ENCODE peak calls at places on chromosomes 12 and 14, in four cellular contexts. R is cardiac muscle cell; Y is effector memory CD4-positive, alpha-beta T cell; U is thoracic aorta. K is an unnamed sample.
A peak's percentile ranks its signal among the peaks of the same experiment; 100 is the strongest.

GRCh38 chr12:95663525-95663924 is 112.2 kb upstream of the USP44 start:
- DNase-seq in U (no peak), Y (no peak), R (no peak), K (no peak)

GRCh38 chr12:118052324-118053070 is 8.5 kb downstream of the WSB2 start:
- DNase-seq in Y (no peak), R (no peak), U (peak; percentile 79), K (peak; percentile 53)

GRCh38 chr12:65098364-65098763 is 22.7 kb downstream of the WIF1 start:
- DNase-seq in Y (no peak), R (no peak), U (no peak), K (no peak)

GRCh38 chr14:37139710-37140109 is 32.7 kb downstream of the SLC25A21 start:
- DNase-seq in U (no peak), Y (no peak), R (no peak), K (no peak)

GRCh38 chr12:125633686-125634085 is 568.5 kb downstream of the AACS start:
- DNase-seq in R (no peak), Y (no peak), U (no peak), K (no peak)

GRCh38 chr14:34685819-34686428 is 28.5 kb downstream of the CFL2 start:
- DNase-seq in R (no peak), Y (no peak), U (no peak), K (no peak)

GRCh38 chr12:52323001-52323400 is 1.8 kb upstream of the KRT83 start:
- DNase-seq in R (no peak), Y (no peak), U (no peak), K (no peak)

GRCh38 chr12:85725991-85726390 is 110.2 kb downstream of the RASSF9 start:
- DNase-seq in R (no peak), U (no peak), Y (no peak), K (no peak)

GRCh38 chr12:96399919-96400630 is at the start of gene CDK17:
- DNase-seq in U (peak; percentile 30), Y (peak; percentile 86), R (peak; percentile 87), K (peak; percentile 85)

GRCh38 chr12:130992448-130992847 is 38.7 kb downstream of the ADGRD1 start:
- DNase-seq in U (no peak), Y (no peak), R (no peak), K (no peak)

GRCh38 chr14:77257700-77258099 is 13.3 kb downstream of the NGB start:
- DNase-seq in Y (no peak), R (no peak), U (no peak), K (no peak)

GRCh38 chr14:77258566-77258965 is 12.4 kb downstream of the NGB start:
- DNase-seq in R (no peak), Y (no peak), U (no peak), K (no peak)

GRCh38 chr14:77259025-77259715 is 11.8 kb downstream of the NGB start:
- DNase-seq in Y (no peak), U (no peak), R (no peak), K (no peak)

GRCh38 chr14:77253333-77254190 is 17.4 kb downstream of the NGB start:
- DNase-seq in R (no peak), U (no peak), Y (no peak), K (no peak)

DNA sequence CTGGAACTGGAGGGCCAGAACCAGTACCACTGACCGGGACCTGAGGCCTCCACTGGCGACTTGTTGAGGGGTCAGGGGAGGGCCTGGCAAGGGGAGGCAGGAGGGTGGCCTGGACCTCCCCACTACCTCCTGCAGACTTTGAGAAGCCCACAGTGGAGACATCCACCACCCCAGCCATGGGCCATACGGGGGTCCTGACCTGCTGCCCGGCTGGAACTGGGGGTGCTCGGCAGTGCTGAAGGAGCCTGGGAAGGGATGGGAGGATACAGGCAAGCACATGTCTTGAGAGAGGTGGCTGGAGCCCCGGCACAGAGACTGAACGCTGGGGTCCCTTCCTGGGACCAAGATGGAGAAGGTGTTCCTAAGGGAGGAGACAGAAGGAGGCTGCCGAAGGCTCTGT is 14.3 kb downstream of the NGB start:
- DNase-seq in Y (no peak), R (no peak), U (no peak), K (no peak)
- H3K27ac ChIP-seq in Y (no peak overlapping the region), R (no peak overlapping the region), U (no peak overlapping the region), K (no peak overlapping the region)

DNA sequence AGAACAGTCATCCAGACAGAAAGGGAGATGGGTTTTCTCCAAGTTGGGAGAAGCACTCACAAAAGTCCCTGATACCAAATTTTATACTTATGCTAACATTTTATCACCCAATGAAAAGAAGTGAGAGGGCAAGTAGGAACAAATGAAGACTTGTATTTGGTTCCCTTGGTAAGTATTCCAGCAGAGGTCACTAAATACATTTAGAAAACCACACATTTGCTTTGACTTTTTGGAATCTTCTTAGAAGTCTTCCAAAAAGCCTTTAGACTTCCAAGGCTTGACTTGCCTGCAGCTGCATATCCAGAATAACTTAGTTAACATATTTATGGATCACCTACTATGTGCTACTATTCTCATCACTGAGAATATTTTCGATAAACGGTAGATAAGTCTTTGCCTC is 3.1 kb upstream of the GYS2 start:
- DNase-seq in R (peak; percentile 10), U (no peak), Y (no peak), K (no peak)
- H3K27ac ChIP-seq in R (no peak overlapping the region), U (no peak overlapping the region), Y (no peak overlapping the region), K (no peak overlapping the region)

DNA sequence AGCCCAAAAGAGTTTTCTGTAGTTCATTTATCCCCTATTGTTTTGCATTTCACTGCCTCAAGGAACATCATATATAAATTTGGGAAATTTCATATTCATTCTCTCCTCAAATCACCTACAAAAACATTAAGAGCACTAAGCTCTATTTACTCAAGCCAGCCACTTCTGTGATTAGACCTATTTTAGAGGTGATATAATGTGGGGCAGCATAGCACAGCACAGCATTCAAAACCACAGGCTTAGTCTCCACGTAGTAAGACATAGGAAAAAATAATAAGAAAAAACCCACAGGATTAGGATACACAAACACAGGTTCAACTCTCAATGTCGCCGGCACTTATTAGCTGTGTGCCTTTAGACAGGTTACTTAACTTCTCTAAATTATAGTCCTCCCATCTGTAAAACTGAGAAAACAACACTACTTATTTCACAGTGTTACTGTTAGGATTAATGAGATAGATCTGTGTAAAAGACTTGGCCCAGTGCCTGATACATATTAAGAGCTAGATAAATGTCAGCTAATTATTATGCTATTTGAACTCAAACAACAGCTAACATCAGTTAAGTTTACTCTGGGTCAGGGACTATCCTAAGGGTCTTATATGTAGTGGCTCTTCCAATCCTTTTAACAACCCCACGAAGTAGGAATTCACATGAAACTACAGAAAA is 20.3 kb downstream of the DCAF5 start:
- DNase-seq in R (no peak), U (no peak), Y (no peak), K (no peak)
- H3K27ac ChIP-seq in R (peak overlapping the region; percentile 32), U (no peak overlapping the region), Y (no peak overlapping the region), K (no peak overlapping the region)

GRCh38 chr12:15700595-15700994 is 88.6 kb downstream of the EPS8 start:
- DNase-seq in U (no peak), Y (no peak), R (no peak), K (no peak)

GRCh38 chr12:15699886-15700285 is 89.3 kb downstream of the EPS8 start:
- DNase-seq in Y (no peak), R (no peak), U (no peak), K (no peak)

GRCh38 chr12:15698377-15698867 is 90.8 kb downstream of the EPS8 start:
- DNase-seq in Y (no peak), R (no peak), U (no peak), K (no peak)

GRCh38 chr12:15701721-15702156 is 87.4 kb downstream of the EPS8 start:
- DNase-seq in U (no peak), Y (no peak), R (no peak), K (no peak)

DNA sequence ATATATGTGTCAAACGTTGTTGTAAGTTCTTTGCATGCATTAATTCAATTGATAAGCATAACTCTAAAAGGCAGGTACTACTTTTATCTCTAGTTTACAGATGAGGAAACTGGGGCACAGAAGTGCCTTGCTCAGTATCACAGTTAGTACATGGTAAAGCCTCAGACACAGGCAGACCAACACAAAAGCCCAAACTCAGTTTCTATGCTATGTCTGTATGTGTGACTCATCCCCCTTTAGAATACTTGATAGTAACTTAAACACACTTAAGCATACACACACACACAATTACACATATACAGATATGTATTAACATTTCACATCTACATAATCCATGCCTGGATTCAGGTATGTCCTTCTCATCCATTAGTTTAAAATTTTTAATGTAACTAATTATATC is 88.0 kb downstream of the EPS8 start:
- DNase-seq in R (no peak), Y (no peak), U (no peak), K (no peak)
- H3K27ac ChIP-seq in R (no peak overlapping the region), Y (no peak overlapping the region), U (peak overlapping the region; percentile 81), K (peak overlapping the region; percentile 63)

GRCh38 chr14:61540931-61541330 is 154.4 kb upstream of the HIF1A start:
- DNase-seq in U (no peak), Y (no peak), R (no peak), K (no peak)
- H3K27ac ChIP-seq in U (no peak overlapping the region), Y (no peak overlapping the region), R (no peak overlapping the region), K (no peak overlapping the region)

DNA sequence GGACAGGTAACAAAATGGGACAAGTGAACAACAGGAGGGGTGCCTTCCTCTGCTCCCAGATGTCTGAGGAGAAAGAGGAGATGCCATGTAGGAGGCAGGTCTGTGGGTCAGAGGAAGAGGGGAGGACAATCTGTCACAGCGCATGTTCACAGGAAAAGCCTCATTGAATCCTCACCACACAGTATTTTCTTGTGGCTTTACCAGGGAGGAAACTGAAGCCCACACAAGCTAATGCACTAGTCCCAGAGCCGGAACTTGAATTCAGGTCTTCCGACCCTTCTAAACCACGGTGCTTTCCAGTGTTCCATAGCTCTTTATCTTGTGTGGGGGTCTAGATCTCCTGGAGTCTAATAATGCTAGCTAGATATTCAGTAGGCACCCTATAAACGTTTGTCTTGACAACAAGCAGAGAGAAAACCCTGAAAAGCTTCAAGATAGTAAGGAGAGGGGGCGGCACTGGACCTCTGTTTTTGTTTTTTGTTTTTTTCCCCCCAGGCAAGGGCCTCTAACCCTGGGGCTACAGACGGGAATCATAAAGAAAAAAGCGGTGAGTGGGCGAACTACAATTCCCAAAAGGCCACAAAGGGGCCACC is 374 bp upstream of the SHMT2 start:
- DNase-seq in Y (no peak), U (no peak), R (no peak), K (no peak)
- H3K27ac ChIP-seq in Y (peak overlapping the region; percentile 53), U (peak overlapping the region; percentile 54), R (peak overlapping the region; percentile 76), K (peak overlapping the region; percentile 24)